ENCODE peak calls at places on chromosome 11, in six cellular contexts. N, U, I, Y, G and S are unnamed samples.

GRCh38 chr11:26632691-26633159 is 60.7 kb upstream of the MUC15 start:
- DNase-seq in I (no peak), N (no peak), U (no peak), G (no peak), Y (no peak), S (no peak)

GRCh38 chr11:67732045-67732787 is 57.8 kb upstream of the ALDH3B2 start:
- DNase-seq in I (peak; percentile 45), U (peak; percentile 34), Y (no peak), N (no peak), G (no peak), S (no peak)

GRCh38 chr11:100835854-100836253 is 148.8 kb downstream of the ARHGAP42 start:
- DNase-seq in I (no peak), N (no peak), U (no peak), Y (no peak), G (no peak), S (no peak)

GRCh38 chr11:118544010-118544646 is 13.1 kb downstream of the TMEM25 start:
- DNase-seq in U (no peak), I (no peak), Y (no peak), G (no peak), N (no peak), S (no peak)

GRCh38 chr11:10695821-10696220 is 2.3 kb upstream of the IRAG1 start:
- DNase-seq in Y (no peak), U (no peak), G (no peak), I (no peak), N (no peak), S (no peak)

GRCh38 chr11:1782831-1783724 is 19.4 kb upstream of the CTSD start:
- DNase-seq in Y (no peak), I (no peak), N (no peak), G (no peak), U (no peak), S (no peak)

GRCh38 chr11:36391062-36391461 is 95.0 kb downstream of the PRR5L start:
- DNase-seq in G (no peak), I (peak; percentile 40), U (no peak), N (no peak), Y (no peak), S (no peak)

GRCh38 chr11:3160252-3161031 is 4.7 kb downstream of the OSBPL5 start:
- DNase-seq in U (peak; percentile 17), I (peak; percentile 14), N (no peak), G (peak; percentile 88), Y (peak; percentile 92), S (no peak)

GRCh38 chr11:104602643-104603042 is 295.6 kb downstream of the CASP12 start:
- DNase-seq in N (no peak), G (no peak), I (no peak), Y (no peak), U (no peak), S (no peak)